ENCODE peak calls at places on chromosomes 1 and 21, in eight cellular contexts. N is BJ, T is DND-41, O is endodermal cell, Y is OCI-LY7, P is pancreas, E is fibroblast of lung, S is right lobe of liver. M is an unnamed sample.

GRCh38 chr1:56958526-56958925 is 7.3 kb downstream of the C8B start:
- DNase-seq in N (no peak), E (peak; percentile 54), T (no peak), P (no peak), O (no peak), Y (no peak), S (no peak), M (no peak)

GRCh38 chr21:21973806-21974205 is 975.6 kb downstream of the NCAM2 start:
- DNase-seq in E (no peak), Y (no peak), N (no peak), S (no peak), O (peak; percentile 57), T (no peak), P (no peak), M (no peak)

GRCh38 chr1:239730378-239730777 is 344.0 kb downstream of the CHRM3 start:
- DNase-seq in T (no peak), O (no peak), Y (no peak), E (no peak), S (no peak), P (no peak), N (no peak), M (no peak)

GRCh38 chr1:161763522-161764098 is 2.5 kb upstream of the ATF6 start:
- DNase-seq in E (no peak), P (peak; percentile 40), S (no peak), O (peak; percentile 73), N (no peak), T (peak; percentile 23), Y (peak; percentile 62), M (no peak)

GRCh38 chr1:19605884-19606442 is 38.1 kb upstream of the NBL1 start:
- DNase-seq in S (no peak), O (no peak), Y (no peak), N (no peak), T (no peak), E (no peak), P (no peak), M (no peak)

GRCh38 chr1:209400351-209401220 is 182.9 kb upstream of the CAMK1G start:
- DNase-seq in E (peak; percentile 56), P (no peak), S (no peak), Y (no peak), O (no peak), N (no peak), T (no peak), M (no peak)

GRCh38 chr21:37266515-37267221 is 466 bp downstream of the VPS26C start:
- DNase-seq in S (no peak), P (no peak), Y (peak; percentile 79), T (no peak), N (no peak), E (peak; percentile 38), O (no peak), M (peak; percentile 80)

GRCh38 chr1:223161321-223161720 is 18.3 kb upstream of the TLR5 start:
- DNase-seq in Y (no peak), O (peak; percentile 74), E (no peak), P (no peak), N (no peak), S (no peak), T (peak; percentile 28), M (no peak)

GRCh38 chr1:197744979-197745378 is 30.3 kb downstream of the DENND1B start:
- DNase-seq in P (no peak), E (no peak), T (no peak), S (no peak), O (no peak), Y (peak; percentile 7), N (no peak), M (no peak)

GRCh38 chr1:94927405-94928175 is 680 bp upstream of the CNN3 start:
- DNase-seq in O (no peak), T (no peak), S (peak; percentile 77), N (no peak), Y (no peak), P (peak; percentile 55), E (peak; percentile 71), M (peak; percentile 67)

GRCh38 chr1:64584479-64584878 is 114.5 kb downstream of the CACHD1 start:
- DNase-seq in S (no peak), N (no peak), Y (no peak), P (no peak), T (no peak), E (no peak), O (no peak), M (no peak)

GRCh38 chr1:101262601-101263348 is 26.0 kb downstream of the S1PR1 start:
- DNase-seq in Y (no peak), O (no peak), N (no peak), E (no peak), S (no peak), T (peak; percentile 66), P (no peak), M (no peak)

GRCh38 chr1:60984066-60984799 is 98.1 kb upstream of the NFIA start:
- DNase-seq in P (no peak), E (peak; percentile 61), Y (no peak), T (no peak), S (no peak), O (no peak), N (no peak), M (no peak)

GRCh38 chr1:163709636-163710035 is 387.9 kb downstream of the NUF2 start:
- DNase-seq in S (no peak), N (peak; percentile 13), O (no peak), T (no peak), E (peak; percentile 5), P (no peak), Y (no peak), M (no peak)

GRCh38 chr1:65343286-65343685 is 33.9 kb downstream of the DNAJC6 start:
- DNase-seq in O (no peak), N (no peak), Y (no peak), S (no peak), P (no peak), E (peak; percentile 1), T (no peak), M (no peak)

GRCh38 chr1:116737020-116737854 is 17.0 kb upstream of the CD2 start:
- DNase-seq in T (peak; percentile 82), S (no peak), Y (peak; percentile 75), N (no peak), O (peak; percentile 88), P (peak; percentile 68), E (peak; percentile 45), M (no peak)

GRCh38 chr1:232904566-232904965 is 45.8 kb upstream of the NTPCR start:
- DNase-seq in O (no peak), S (no peak), Y (no peak), E (peak; percentile 87), P (no peak), N (no peak), T (no peak), M (no peak)

DNA sequence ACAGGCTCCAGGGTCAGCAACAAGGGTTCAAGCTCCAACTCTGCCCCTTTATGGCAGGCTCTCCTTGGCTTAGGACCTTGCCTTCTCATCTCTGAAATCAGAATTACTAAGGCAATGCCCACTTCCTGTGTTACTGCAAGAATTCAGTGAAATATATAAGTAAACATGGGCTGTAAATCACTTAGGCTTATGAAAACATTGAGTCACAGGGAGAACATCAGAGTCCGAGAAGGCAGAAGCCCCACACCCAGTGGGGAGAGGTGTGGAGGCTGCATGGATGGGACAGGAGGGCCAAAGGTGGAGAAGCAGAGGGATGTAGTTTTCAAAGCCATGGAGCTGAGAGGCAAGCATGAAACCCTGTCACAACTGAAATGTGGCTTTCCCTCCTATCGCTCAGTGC is 3.5 kb downstream of the RGS8 start:
- DNase-seq in S (no peak), O (no peak), T (no peak), Y (no peak), P (no peak), E (peak; percentile 14), N (no peak), M (no peak)
- H3K36me3 ChIP-seq in S (no peaks in the 10 kb centered on the region), O (no peaks in the 10 kb centered on the region), T (no peaks in the 10 kb centered on the region), Y (no peaks in the 10 kb centered on the region), P (no peaks in the 10 kb centered on the region), E (no peaks in the 10 kb centered on the region), N (no peaks in the 10 kb centered on the region), M (no peaks in the 10 kb centered on the region)

DNA sequence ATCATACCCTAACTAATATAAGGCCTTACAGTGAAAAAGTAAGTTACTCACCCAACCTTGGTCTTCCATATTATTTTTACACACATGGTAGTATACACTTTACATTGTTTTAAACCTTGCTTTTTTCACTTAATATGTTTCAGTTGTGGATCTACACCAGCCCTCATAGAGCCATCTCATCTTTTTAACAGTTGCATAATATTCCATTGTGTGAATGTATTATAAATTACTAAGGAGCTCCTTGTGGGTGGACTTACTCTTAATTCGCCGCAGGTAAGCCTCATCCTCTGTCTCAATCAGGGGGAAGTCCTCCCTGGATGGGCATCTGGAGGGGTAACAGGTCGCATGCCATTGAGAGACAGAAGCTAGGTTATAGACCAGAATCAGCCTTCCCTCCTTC is 13.2 kb downstream of the RXFP4 start:
- DNase-seq in S (no peak), Y (no peak), N (no peak), O (no peak), P (no peak), T (no peak), E (no peak), M (no peak)
- H3K36me3 ChIP-seq in S (peaks cover 16% of the 10 kb centered on the region), Y (peaks cover 98% of the 10 kb centered on the region), N (peaks cover 56% of the 10 kb centered on the region), O (peaks cover 94% of the 10 kb centered on the region), P (peaks cover 55% of the 10 kb centered on the region), T (peaks cover 89% of the 10 kb centered on the region), E (peaks cover 45% of the 10 kb centered on the region), M (peaks cover 99% of the 10 kb centered on the region)

GRCh38 chr1:228752604-228753132 is 17.4 kb downstream of the RHOU start:
- DNase-seq in S (no peak), E (no peak), O (no peak), N (no peak), Y (no peak), P (no peak), T (no peak), M (no peak)

GRCh38 chr1:228753933-228754332 is 18.7 kb downstream of the RHOU start:
- DNase-seq in T (no peak), P (no peak), E (no peak), N (no peak), O (no peak), Y (no peak), S (no peak), M (no peak)

GRCh38 chr1:228754646-228755268 is 19.5 kb downstream of the RHOU start:
- DNase-seq in T (no peak), E (no peak), O (no peak), Y (no peak), P (no peak), N (no peak), S (no peak), M (no peak)

GRCh38 chr1:228751360-228752098 is 16.2 kb downstream of the RHOU start:
- DNase-seq in N (no peak), E (no peak), T (no peak), S (no peak), P (no peak), Y (no peak), O (no peak), M (no peak)

DNA sequence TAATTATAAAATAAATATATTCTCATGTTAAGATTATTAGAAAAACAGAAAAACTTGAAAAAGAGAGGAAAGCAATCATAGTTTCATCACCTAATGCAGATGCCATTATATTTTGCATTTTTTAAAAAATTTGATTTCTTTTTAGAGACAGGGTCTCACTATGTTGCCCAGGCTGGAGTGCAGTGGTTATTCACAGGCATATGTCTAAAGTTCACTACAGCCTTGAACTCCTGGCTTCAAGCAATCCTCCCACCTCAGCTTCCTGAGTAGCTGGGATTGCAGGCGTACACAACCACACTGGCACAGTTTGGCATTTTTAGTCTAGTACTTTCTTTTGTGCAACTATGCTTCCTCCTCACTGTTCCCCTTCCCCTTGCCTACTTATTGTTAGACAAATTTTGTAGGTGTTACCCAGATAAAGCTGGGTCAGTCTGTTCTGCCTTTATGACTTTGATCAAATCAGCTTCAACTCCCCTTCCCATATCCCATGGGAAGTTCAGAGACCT is 18.0 kb downstream of the RHOU start:
- DNase-seq in E (no peak), Y (no peak), S (no peak), O (no peak), T (no peak), N (no peak), P (no peak), M (no peak)
- H3K36me3 ChIP-seq in E (no peaks in the 10 kb centered on the region), Y (no peaks in the 10 kb centered on the region), S (no peaks in the 10 kb centered on the region), O (no peaks in the 10 kb centered on the region), T (no peaks in the 10 kb centered on the region), N (no peaks in the 10 kb centered on the region), P (no peaks in the 10 kb centered on the region), M (no peaks in the 10 kb centered on the region)

GRCh38 chr1:37441490-37441889 is 32.9 kb upstream of the ZC3H12A start:
- DNase-seq in Y (no peak), T (no peak), O (no peak), P (no peak), E (no peak), S (no peak), N (no peak), M (no peak)
- H3K36me3 ChIP-seq in Y (no peaks in the 10 kb centered on the region), T (no peaks in the 10 kb centered on the region), O (no peaks in the 10 kb centered on the region), P (no peaks in the 10 kb centered on the region), E (no peaks in the 10 kb centered on the region), S (no peaks in the 10 kb centered on the region), N (no peaks in the 10 kb centered on the region), M (no peaks in the 10 kb centered on the region)